ENCODE peak calls at places on chromosome 16, in ten cellular contexts. O is activated CD4-positive, alpha-beta T cell treated with anti-CD3 and anti-CD28 coated beads for 36 hours; G is AG08395; N is effector memory CD4-positive, alpha-beta T cell; H is AG04449; F is MCF 10A; P is H54; Z is uterus; Y is hypothalamus; R is memory B cell. L is an unnamed sample.

GRCh38 chr16:68564367-68564985 is 25.4 kb downstream of the ZFP90 start:
- DNase-seq in N (no peak), R (no peak), Z (no peak), F (peak), Y (no peak), P (no peak), H (no peak), G (no peak), O (no peak), L (no peak)

GRCh38 chr16:53805113-53805512 is 101.2 kb downstream of the FTO start:
- DNase-seq in N (no peak), P (no peak), R (no peak), H (no peak), F (no peak), O (no peak), Y (no peak), Z (no peak), G (no peak), L (no peak)

GRCh38 chr16:66227766-66228530 is 138.5 kb upstream of the CDH5 start:
- DNase-seq in F (no peak), G (no peak), H (no peak), Y (no peak), P (no peak), Z (no peak), N (no peak), R (no peak), O (no peak), L (no peak)

GRCh38 chr16:88022076-88023042 is 71.1 kb downstream of the BANP start:
- DNase-seq in G (no peak), N (no peak), F (no peak), R (no peak), P (no peak), H (no peak), Z (no peak), Y (no peak), O (no peak), L (no peak)

GRCh38 chr16:53212899-53213235 is 158.1 kb downstream of the CHD9 start:
- DNase-seq in G (no peak), P (no peak), N (no peak), O (no peak), Z (no peak), H (no peak), F (no peak), Y (no peak), R (no peak), L (no peak)

GRCh38 chr16:49637511-49637910 is 218.4 kb downstream of the ZNF423 start:
- DNase-seq in R (no peak), Z (no peak), G (no peak), N (no peak), P (no peak), Y (no peak), H (no peak), F (no peak), O (no peak), L (no peak)

GRCh38 chr16:54772400-54772799 is 158.3 kb upstream of the IRX5 start:
- DNase-seq in N (no peak), R (no peak), P (no peak), Y (no peak), Z (no peak), H (no peak), F (no peak), O (no peak), G (no peak), L (no peak)

GRCh38 chr16:69701452-69701851 is 24.9 kb downstream of the NQO1 start:
- DNase-seq in H (no peak), P (no peak), Z (no peak), R (no peak), Y (no peak), G (no peak), F (no peak), N (no peak), O (no peak), L (no peak)

GRCh38 chr16:70575376-70575775 is 51.8 kb downstream of the SF3B3 start:
- DNase-seq in P (no peak), G (no peak), H (no peak), Y (no peak), Z (no peak), N (no peak), O (no peak), F (no peak), R (no peak), L (no peak)

GRCh38 chr16:6549415-6549814 is 783.2 kb upstream of the RBFOX1 start:
- DNase-seq in Y (no peak), H (no peak), G (no peak), Z (no peak), P (no peak), N (no peak), O (no peak), F (no peak), R (no peak), L (no peak)

GRCh38 chr16:25563700-25564099 is 128.1 kb upstream of the HS3ST4 start:
- DNase-seq in F (no peak), O (no peak), Z (no peak), R (no peak), G (no peak), N (no peak), H (no peak), Y (no peak), P (no peak), L (no peak)

GRCh38 chr16:78932395-78932794 is 668.1 kb downstream of the MAF start:
- DNase-seq in G (no peak), P (no peak), F (no peak), R (no peak), H (no peak), Y (no peak), Z (no peak), O (no peak), N (no peak), L (no peak)

GRCh38 chr16:8607214-8607613 is 14.3 kb upstream of the METTL22 start:
- DNase-seq in Z (no peak), G (no peak), H (no peak), F (no peak), N (no peak), Y (no peak), R (no peak), P (no peak), O (no peak), L (no peak)

GRCh38 chr16:84806256-84806889 is 13.4 kb upstream of the CRISPLD2 start:
- DNase-seq in F (peak), Y (peak), G (peak), N (no peak), Z (no peak), H (peak), P (peak), R (no peak), O (no peak), L (peak)

GRCh38 chr16:2711370-2712062 is 8.5 kb downstream of the PRSS27 start:
- DNase-seq in F (no peak), Y (no peak), O (no peak), Z (no peak), P (no peak), R (no peak), N (no peak), H (no peak), G (no peak), L (no peak)

GRCh38 chr16:9099131-9099625 is 7.7 kb downstream of the HAPSTR1 start:
- DNase-seq in Y (no peak), O (peak), N (no peak), R (no peak), G (no peak), F (peak), H (no peak), P (no peak), Z (no peak), L (peak)

GRCh38 chr16:15575293-15576049 is 67.5 kb downstream of the MARF1 start:
- DNase-seq in F (peak), P (no peak), N (no peak), R (no peak), H (no peak), Y (no peak), G (no peak), O (no peak), Z (no peak), L (no peak)

GRCh38 chr16:24717411-24717810 is 12.0 kb upstream of the TNRC6A start:
- DNase-seq in R (no peak), G (peak), F (no peak), Y (no peak), H (no peak), Z (no peak), O (no peak), N (no peak), P (no peak), L (no peak)

GRCh38 chr16:46688101-46688656 is 799 bp downstream of the VPS35 start:
- DNase-seq in O (no peak), Z (no peak), H (no peak), P (no peak), F (no peak), Y (peak), R (peak), N (no peak), G (no peak), L (no peak)

GRCh38 chr16:55081622-55082593 is 151.2 kb downstream of the IRX5 start:
- DNase-seq in G (no peak), R (no peak), O (no peak), F (no peak), Y (no peak), P (no peak), H (no peak), N (no peak), Z (no peak), L (no peak)

GRCh38 chr16:49108611-49109010 is 173.0 kb downstream of the CBLN1 start:
- DNase-seq in H (no peak), R (no peak), N (no peak), O (no peak), Y (no peak), Z (no peak), G (no peak), P (no peak), F (no peak), L (no peak)

GRCh38 chr16:85027968-85028637 is 508 bp downstream of the KIAA0513 start:
- DNase-seq in N (peak), G (no peak), R (no peak), Y (no peak), Z (peak), O (peak), H (no peak), F (no peak), P (no peak), L (no peak)

GRCh38 chr16:74627506-74628220 is 20.7 kb upstream of the GLG1 start:
- DNase-seq in H (no peak), F (no peak), P (no peak), R (no peak), O (no peak), G (no peak), Y (no peak), Z (peak), N (no peak), L (no peak)

GRCh38 chr16:67873435-67874146 is 739 bp downstream of the EDC4 start:
- DNase-seq in R (no peak), P (no peak), F (no peak), N (no peak), Y (no peak), O (no peak), Z (no peak), G (no peak), H (no peak), L (peak)

GRCh38 chr16:29962344-29962994 is 590 bp downstream of the TMEM219 start:
- DNase-seq in P (no peak), R (no peak), O (no peak), N (no peak), F (peak), Z (no peak), Y (no peak), G (peak), H (no peak), L (no peak)

GRCh38 chr16:85385463-85386331 is 227.4 kb upstream of the GSE1 start:
- DNase-seq in F (no peak), H (no peak), P (no peak), G (no peak), Z (no peak), O (no peak), N (no peak), Y (no peak), R (no peak), L (no peak)

GRCh38 chr16:29841631-29842030 is 21.4 kb downstream of the MVP start:
- DNase-seq in H (no peak), P (no peak), Y (no peak), N (no peak), F (no peak), Z (no peak), O (no peak), G (no peak), R (no peak), L (no peak)

GRCh38 chr16:28311913-28312312 is 19.6 kb downstream of the SBK1 start:
- DNase-seq in H (no peak), R (no peak), N (no peak), Z (no peak), F (no peak), O (peak), P (no peak), Y (no peak), G (no peak), L (no peak)

GRCh38 chr16:54402270-54402669 is 115.7 kb upstream of the IRX3 start:
- DNase-seq in R (no peak), Z (no peak), O (no peak), F (no peak), G (peak), Y (no peak), P (no peak), N (no peak), H (no peak), L (peak)

GRCh38 chr16:67882374-67883145 is 2.1 kb upstream of the NRN1L start:
- DNase-seq in Z (no peak), F (no peak), H (no peak), P (no peak), O (no peak), R (no peak), N (no peak), Y (peak), G (no peak), L (peak)

GRCh38 chr16:48082516-48082915 is 73.3 kb downstream of the ABCC12 start:
- DNase-seq in N (no peak), O (no peak), G (peak), F (no peak), R (no peak), Y (no peak), Z (no peak), H (no peak), P (no peak), L (no peak)

GRCh38 chr16:53968454-53968853 is 264.5 kb downstream of the FTO start:
- DNase-seq in N (no peak), P (no peak), O (no peak), R (no peak), G (peak), Z (no peak), F (no peak), Y (no peak), H (no peak), L (peak)

GRCh38 chr16:67186550-67186950 is 2.8 kb upstream of the MATCAP1 start:
- DNase-seq in H (no peak), Z (no peak), N (no peak), O (no peak), Y (no peak), P (peak), F (no peak), R (no peak), G (peak), L (peak)

GRCh38 chr16:82020051-82020450 is 8.8 kb upstream of the SDR42E1 start:
- DNase-seq in R (no peak), O (no peak), P (no peak), G (no peak), Y (no peak), H (no peak), Z (no peak), N (no peak), F (no peak), L (no peak)

GRCh38 chr16:3086596-3087242 is 12.4 kb downstream of the ZSCAN10 start:
- DNase-seq in N (no peak), F (no peak), G (no peak), P (no peak), H (no peak), O (peak), R (no peak), Y (no peak), Z (no peak), L (no peak)

GRCh38 chr16:15055141-15056053 is 477 bp downstream of the NTAN1 start:
- DNase-seq in Z (peak), F (no peak), N (no peak), Y (peak), P (peak), H (no peak), R (peak), O (peak), G (peak), L (no peak)

GRCh38 chr16:3292604-3293003 is 9.3 kb downstream of the ZNF263 start:
- DNase-seq in H (peak), P (no peak), F (no peak), R (no peak), O (no peak), Z (no peak), G (peak), N (no peak), Y (no peak), L (peak)

GRCh38 chr16:28211758-28212531 is at the start of gene XPO6:
- DNase-seq in Y (peak), F (peak), H (peak), R (peak), P (peak), G (peak), O (peak), N (peak), Z (peak), L (peak)